ENCODE peak calls at places on chromosomes 11 and 22, in four cellular contexts. O, C, H and J are unnamed samples.

GRCh38 chr11:34213366-34213765 is 107.9 kb downstream of the NAT10 start:
- DNase-seq in C (no peak), O (peak; percentile 69), H (no peak), J (peak; percentile 85)

GRCh38 chr11:76025068-76025467 is 181.2 kb downstream of the WNT11 start:
- DNase-seq in O (no peak), C (no peak), H (no peak), J (no peak)

GRCh38 chr22:22912722-22913253 is 25.2 kb downstream of the IGLL5 start:
- DNase-seq in O (no peak), H (no peak), C (no peak), J (no peak)

GRCh38 chr11:19026862-19027261 is 33.7 kb downstream of the MRGPRX2 start:
- DNase-seq in O (no peak), C (no peak), H (no peak), J (no peak)

GRCh38 chr11:4637662-4638047 is 378 bp downstream of the OR51D1 start:
- DNase-seq in H (no peak), C (no peak), O (no peak), J (no peak)

GRCh38 chr11:73308003-73308962 is at the start of gene ARHGEF17:
- DNase-seq in C (peak; percentile 74), H (peak; percentile 65), O (peak; percentile 69), J (peak; percentile 50)

GRCh38 chr11:69912161-69912910 is 93.1 kb upstream of the FGF3 start:
- DNase-seq in H (peak; percentile 57), C (no peak), O (no peak), J (no peak)

GRCh38 chr22:46241397-46242007 is 8.6 kb downstream of the CDPF1 start:
- DNase-seq in H (no peak), O (no peak), C (no peak), J (no peak)

GRCh38 chr22:39041908-39042307 is 1.2 kb downstream of the APOBEC3F start:
- DNase-seq in C (no peak), H (no peak), O (no peak), J (no peak)
- H3K4me3 ChIP-seq in C (no peak overlapping the region), H (no peak overlapping the region), O (no peak overlapping the region), J (no peak overlapping the region)

DNA sequence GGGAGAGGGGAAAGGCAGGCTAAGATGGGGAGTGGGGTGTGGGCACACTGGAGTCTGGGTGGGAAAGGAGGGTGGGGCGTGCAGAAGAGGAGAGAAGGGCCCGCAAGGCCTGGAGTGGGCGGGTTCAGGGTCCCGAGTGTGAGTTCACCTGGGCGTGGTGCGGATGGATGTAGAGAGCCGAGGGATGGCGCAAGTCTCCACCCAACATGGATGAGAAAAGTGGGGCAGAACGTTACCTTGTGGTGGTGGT is 364 bp upstream of the ABCC8 start:
- DNase-seq in C (no peak), O (no peak), H (no peak), J (no peak)
- H3K4me3 ChIP-seq in C (peak overlapping the region; percentile 18), O (no peak overlapping the region), H (no peak overlapping the region), J (no peak overlapping the region)

GRCh38 chr11:67371549-67372231 is 1.7 kb downstream of the CLCF1 start:
- DNase-seq in O (peak; percentile 62), C (no peak), H (no peak), J (peak; percentile 41)

GRCh38 chr11:67372993-67373915 is at the start of gene CLCF1:
- DNase-seq in H (peak; percentile 81), O (peak; percentile 89), C (no peak), J (peak; percentile 54)

GRCh38 chr11:67371199-67371548 is 2.2 kb downstream of the CLCF1 start:
- DNase-seq in O (no peak), C (no peak), H (no peak), J (no peak)

GRCh38 chr11:67373916-67374570 is 645 bp upstream of the CLCF1 start:
- DNase-seq in H (peak; percentile 85), O (peak; percentile 99), C (peak; percentile 75), J (peak; percentile 96)

DNA sequence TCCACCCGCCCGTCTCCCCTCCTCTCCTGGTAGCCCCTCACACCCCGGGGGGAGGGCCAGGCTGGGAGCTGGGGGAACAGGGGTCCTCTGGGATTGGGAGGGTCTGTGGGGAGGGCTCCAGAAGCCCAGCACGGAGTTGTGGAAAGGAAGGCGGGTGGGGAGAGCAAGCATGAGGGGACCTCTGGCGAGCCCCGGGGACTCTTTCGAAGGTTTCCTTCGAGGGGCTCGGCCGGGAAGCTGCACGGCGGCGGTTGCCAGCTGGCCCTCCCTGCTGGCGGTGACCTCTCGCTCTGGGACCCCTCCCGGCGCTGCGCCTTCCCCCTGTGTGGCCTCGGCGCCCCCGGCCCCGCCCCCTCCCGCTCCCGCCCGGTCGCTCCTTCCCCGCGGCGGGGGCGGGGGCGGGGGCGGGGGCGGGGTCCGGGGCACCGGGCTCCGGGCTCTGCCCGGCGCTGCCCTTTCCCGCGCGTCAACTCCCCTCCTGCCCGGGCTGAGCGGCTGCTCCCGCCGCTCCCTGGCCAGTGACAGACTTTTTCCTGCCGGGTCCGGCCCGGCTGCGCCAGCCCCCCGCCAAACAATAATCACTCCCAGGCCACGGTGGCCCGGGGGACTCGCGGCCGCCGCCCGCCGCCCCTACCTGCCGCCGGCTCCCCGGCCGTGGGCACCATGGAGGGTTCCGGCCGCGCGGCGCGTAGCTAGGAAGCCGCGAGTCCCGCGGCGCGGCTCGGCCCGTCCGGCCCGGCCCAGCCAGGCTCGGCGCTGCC is 986 bp downstream of the CLCF1 start:
- DNase-seq in H (no peak), C (no peak), O (no peak), J (no peak)
- H3K4me3 ChIP-seq in H (peak overlapping the region; percentile 57), C (peak overlapping the region; percentile 81), O (peak overlapping the region; percentile 90), J (peak overlapping the region; percentile 62)

GRCh38 chr11:128039140-128040021 is 548.0 kb downstream of the ETS1 start:
- DNase-seq in H (no peak), O (peak; percentile 94), C (peak; percentile 48), J (peak; percentile 83)
- H3K4me3 ChIP-seq in H (no peak overlapping the region), O (no peak overlapping the region), C (no peak overlapping the region), J (no peak overlapping the region)

GRCh38 chr11:2951235-2952110 is 22.3 kb upstream of the PHLDA2 start:
- DNase-seq in H (no peak), C (no peak), O (no peak), J (peak; percentile 45)
- H3K4me3 ChIP-seq in H (no peak overlapping the region), C (no peak overlapping the region), O (no peak overlapping the region), J (no peak overlapping the region)

GRCh38 chr11:2883717-2884423 is 1.7 kb downstream of the CDKN1C start:
- DNase-seq in H (no peak), C (no peak), O (no peak), J (no peak)
- H3K4me3 ChIP-seq in H (peak overlapping the region; percentile 42), C (peak overlapping the region; percentile 81), O (peak overlapping the region; percentile 70), J (peak overlapping the region; percentile 40)

GRCh38 chr11:65870706-65871681 is 1.6 kb downstream of the EFEMP2 start:
- DNase-seq in C (no peak), O (no peak), H (peak; percentile 52), J (no peak)
- H3K4me3 ChIP-seq in C (no peak overlapping the region), O (no peak overlapping the region), H (no peak overlapping the region), J (no peak overlapping the region)

GRCh38 chr22:35995345-35995744 is 33.3 kb downstream of the RBFOX2 start:
- DNase-seq in C (no peak), O (no peak), H (no peak), J (no peak)
- H3K4me3 ChIP-seq in C (no peak overlapping the region), O (no peak overlapping the region), H (no peak overlapping the region), J (no peak overlapping the region)